ENCODE peak calls at places on chromosome 13, in nine cellular contexts. F is ELR; L is GDM1; Z is foreskin fibroblast; B is activated CD4-positive, alpha-beta T cell treated with anti-CD3 and anti-CD28 coated beads, Interleukin-2, amount 10 ng/mL, durations not matched to agents 7 days and 5 days; T is T-helper 2 cell; D is NCI-H1105 treated with DMSO at 0.1 percent for 48 hours; I is stimulated activated naive CD4-positive, alpha-beta T cell; W is activated CD4-positive, CD25-positive, alpha-beta regulatory T cell treated with anti-CD3 and anti-CD28 coated beads, Interleukin-2, amount 50 U/mL, for 16 hours. R is an unnamed sample.

GRCh38 chr13:33057019-33057785 is 41.0 kb downstream of the KL start:
- DNase-seq in F (peak), L (peak), Z (no peak), B (no peak), T (peak), D (no peak), I (no peak), W (no peak), R (no peak)

GRCh38 chr13:107767119-107767518 is 448.2 kb downstream of the LIG4 start:
- DNase-seq in F (no peak), L (no peak), Z (no peak), B (no peak), T (no peak), D (peak), I (no peak), W (no peak), R (no peak)

GRCh38 chr13:71412231-71412630 is 454.8 kb downstream of the DACH1 start:
- DNase-seq in F (peak), L (no peak), Z (no peak), B (no peak), T (no peak), D (no peak), I (no peak), W (no peak), R (no peak)

GRCh38 chr13:66837246-66837645 is 392.9 kb downstream of the PCDH9 start:
- DNase-seq in F (no peak), L (no peak), Z (no peak), B (no peak), T (no peak), D (no peak), I (no peak), W (no peak), R (no peak)

GRCh38 chr13:75806101-75806500 is 170.0 kb downstream of the LMO7 start:
- DNase-seq in F (no peak), L (no peak), Z (no peak), B (no peak), T (no peak), D (no peak), I (no peak), W (no peak), R (no peak)

GRCh38 chr13:107025991-107026390 is 458.1 kb upstream of the ARGLU1 start:
- DNase-seq in F (no peak), L (no peak), Z (no peak), B (no peak), T (no peak), D (no peak), I (no peak), W (no peak), R (no peak)

GRCh38 chr13:40031031-40031430 is 375.6 kb downstream of the COG6 start:
- DNase-seq in F (peak), L (no peak), Z (peak), B (no peak), T (no peak), D (no peak), I (no peak), W (no peak), R (no peak)

GRCh38 chr13:23433171-23434153 is at the start of gene SACS:
- DNase-seq in F (peak), L (no peak), Z (peak), B (no peak), T (no peak), D (peak), I (no peak), W (no peak), R (no peak)

GRCh38 chr13:109722068-109722467 is 64.3 kb downstream of the IRS2 start:
- DNase-seq in F (no peak), L (no peak), Z (no peak), B (no peak), T (no peak), D (no peak), I (no peak), W (no peak), R (no peak)

GRCh38 chr13:94703271-94703670 is 9.1 kb downstream of the SOX21 start:
- DNase-seq in F (no peak), L (no peak), Z (no peak), B (no peak), T (no peak), D (no peak), I (no peak), W (no peak), R (no peak)